ENCODE peak calls at places on chromosome 6, in ten cellular contexts. H, I, G, Z, C, F, T, N, R and J are unnamed samples.

GRCh38 chr6:107547061-107547840 is 57.3 kb downstream of the SOBP start:
- DNase-seq in H (no peak), I (no peak), G (no peak), Z (no peak), C (no peak), F (no peak), T (no peak), N (no peak), R (no peak), J (no peak)

GRCh38 chr6:33123732-33124524 is 48.1 kb downstream of the HLA-DPB1 start:
- DNase-seq in H (no peak), I (no peak), G (peak), Z (peak), C (peak), F (no peak), T (peak), N (no peak), R (no peak), J (peak)

GRCh38 chr6:5081955-5082354 is 3.2 kb upstream of the PPP1R3G start:
- DNase-seq in H (no peak), I (no peak), G (no peak), Z (no peak), C (no peak), F (no peak), T (no peak), N (no peak), R (no peak), J (no peak)

GRCh38 chr6:40340957-40341356 is 246.2 kb downstream of the LRFN2 start:
- DNase-seq in H (no peak), I (no peak), G (no peak), Z (no peak), C (peak), F (no peak), T (no peak), N (no peak), R (no peak), J (no peak)

GRCh38 chr6:44084231-44085014 is 42.8 kb downstream of the MRPL14 start:
- DNase-seq in H (no peak), I (no peak), G (peak), Z (no peak), C (no peak), F (no peak), T (no peak), N (peak), R (no peak), J (no peak)

GRCh38 chr6:11366183-11366933 is 133.9 kb upstream of the NEDD9 start:
- DNase-seq in H (no peak), I (no peak), G (no peak), Z (no peak), C (peak), F (no peak), T (no peak), N (no peak), R (no peak), J (no peak)

GRCh38 chr6:169824021-169824420 is 72.6 kb downstream of the ERMARD start:
- DNase-seq in H (no peak), I (no peak), G (no peak), Z (no peak), C (peak), F (no peak), T (no peak), N (peak), R (no peak), J (no peak)

GRCh38 chr6:81939774-81940165 is 187.3 kb upstream of the TENT5A start:
- DNase-seq in H (no peak), I (no peak), G (no peak), Z (no peak), C (no peak), F (no peak), T (no peak), N (no peak), R (no peak), J (no peak)

GRCh38 chr6:23414204-23414501 is 711.9 kb upstream of the NRSN1 start:
- DNase-seq in H (no peak), I (no peak), G (peak), Z (no peak), C (no peak), F (peak), T (no peak), N (no peak), R (no peak), J (peak)

GRCh38 chr6:4687989-4688947 is 87.9 kb upstream of the CDYL start:
- DNase-seq in H (no peak), I (no peak), G (peak), Z (no peak), C (no peak), F (no peak), T (no peak), N (no peak), R (no peak), J (no peak)

GRCh38 chr6:154229796-154230195 is 126.8 kb downstream of the IPCEF1 start:
- DNase-seq in H (no peak), I (no peak), G (no peak), Z (no peak), C (no peak), F (no peak), T (no peak), N (no peak), R (no peak), J (no peak)

GRCh38 chr6:71473908-71474307 is 185.3 kb downstream of the OGFRL1 start:
- DNase-seq in H (no peak), I (no peak), G (peak), Z (no peak), C (no peak), F (peak), T (no peak), N (no peak), R (peak), J (no peak)

GRCh38 chr6:104642871-104643270 is 216.8 kb downstream of the HACE1 start:
- DNase-seq in H (no peak), I (no peak), G (no peak), Z (no peak), C (no peak), F (no peak), T (no peak), N (no peak), R (no peak), J (no peak)

GRCh38 chr6:107585815-107586435 is 96.0 kb downstream of the SOBP start:
- DNase-seq in H (no peak), I (no peak), G (no peak), Z (no peak), C (no peak), F (no peak), T (no peak), N (no peak), R (no peak), J (no peak)

GRCh38 chr6:7562769-7563168 is 21.3 kb downstream of the DSP start:
- DNase-seq in H (no peak), I (no peak), G (no peak), Z (no peak), C (no peak), F (no peak), T (no peak), N (no peak), R (no peak), J (no peak)

GRCh38 chr6:9732056-9732455 is 682.8 kb downstream of the TFAP2A start:
- DNase-seq in H (no peak), I (no peak), G (no peak), Z (no peak), C (no peak), F (no peak), T (no peak), N (no peak), R (no peak), J (no peak)

GRCh38 chr6:3405679-3406078 is 51.2 kb downstream of the SLC22A23 start:
- DNase-seq in H (no peak), I (no peak), G (peak), Z (no peak), C (no peak), F (no peak), T (no peak), N (no peak), R (no peak), J (no peak)

GRCh38 chr6:133631421-133631820 is 257.5 kb upstream of the TCF21 start:
- DNase-seq in H (no peak), I (no peak), G (peak), Z (no peak), C (no peak), F (no peak), T (no peak), N (no peak), R (no peak), J (no peak)

GRCh38 chr6:148898360-148899005 is 151.7 kb downstream of the UST start:
- DNase-seq in H (no peak), I (no peak), G (peak), Z (no peak), C (no peak), F (no peak), T (no peak), N (no peak), R (no peak), J (no peak)

GRCh38 chr6:129889580-129889979 is 28.5 kb upstream of the TMEM244 start:
- DNase-seq in H (no peak), I (no peak), G (peak), Z (no peak), C (no peak), F (peak), T (no peak), N (no peak), R (no peak), J (no peak)

GRCh38 chr6:113755449-113756289 is 101.5 kb upstream of the MARCKS start:
- DNase-seq in H (no peak), I (no peak), G (no peak), Z (peak), C (no peak), F (no peak), T (no peak), N (no peak), R (no peak), J (no peak)

GRCh38 chr6:133241088-133241900 is at the start of gene EYA4:
- DNase-seq in H (no peak), I (peak), G (peak), Z (no peak), C (peak), F (no peak), T (no peak), N (peak), R (peak), J (no peak)

GRCh38 chr6:25899123-25899522 is 25.1 kb upstream of the SLC17A3 start:
- DNase-seq in H (no peak), I (no peak), G (no peak), Z (no peak), C (no peak), F (no peak), T (no peak), N (no peak), R (no peak), J (no peak)

GRCh38 chr6:118649918-118650499 is 1.4 kb downstream of the CEP85L start:
- DNase-seq in H (no peak), I (no peak), G (no peak), Z (no peak), C (no peak), F (no peak), T (no peak), N (no peak), R (no peak), J (no peak)

GRCh38 chr6:118650500-118651281 is 700 bp downstream of the CEP85L start:
- DNase-seq in H (peak), I (peak), G (peak), Z (peak), C (peak), F (no peak), T (peak), N (peak), R (peak), J (no peak)

GRCh38 chr6:118651282-118652050 is at the start of gene CEP85L:
- DNase-seq in H (peak), I (peak), G (peak), Z (peak), C (peak), F (peak), T (peak), N (peak), R (peak), J (peak)

GRCh38 chr6:118648866-118649554 is 2.4 kb downstream of the CEP85L start:
- DNase-seq in H (no peak), I (no peak), G (peak), Z (no peak), C (no peak), F (no peak), T (no peak), N (no peak), R (no peak), J (no peak)

DNA sequence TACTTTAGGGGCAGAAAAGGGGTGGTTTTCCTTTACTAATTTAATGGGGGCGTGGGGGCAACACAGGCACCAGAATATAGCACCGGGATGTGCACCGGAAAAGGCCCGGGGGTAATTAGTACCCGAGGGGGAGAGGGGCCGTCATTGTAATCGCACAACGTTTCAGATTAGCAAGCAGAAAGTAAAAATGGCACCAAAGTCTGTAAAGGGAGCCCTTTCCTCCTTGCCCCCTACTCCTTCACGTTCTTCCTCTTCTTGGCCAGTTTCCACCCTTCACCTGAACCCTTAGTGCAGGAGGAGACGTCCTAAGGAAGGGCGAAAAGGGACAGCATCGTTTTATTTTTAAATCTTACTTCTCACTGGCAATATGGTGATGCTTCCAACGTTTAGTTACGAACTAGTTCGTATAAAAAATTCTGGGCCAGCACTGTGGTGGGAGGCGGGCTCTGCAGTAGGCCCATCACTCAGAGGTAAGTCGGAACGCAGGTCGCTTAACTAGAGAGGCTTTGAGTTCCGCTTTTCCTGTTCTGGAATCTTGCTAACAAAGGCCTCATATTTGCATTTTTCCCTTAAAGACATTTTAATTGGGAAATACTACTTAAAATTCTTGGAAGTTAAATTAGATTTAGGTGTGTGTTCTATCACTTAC is 784 bp upstream of the CEP85L start:
- DNase-seq in H (no peak), I (no peak), G (no peak), Z (peak), C (peak), F (no peak), T (no peak), N (no peak), R (no peak), J (no peak)
- H3K4me3 ChIP-seq in H (peak), I (peak), G (peak), Z (peak), C (peak), F (peak), T (peak), N (peak), R (peak), J (peak)

GRCh38 chr6:151307501-151307900 is 67.7 kb downstream of the AKAP12 start:
- DNase-seq in H (no peak), I (no peak), G (peak), Z (no peak), C (no peak), F (no peak), T (no peak), N (no peak), R (no peak), J (no peak)
- H3K4me3 ChIP-seq in H (no peak), I (no peak), G (no peak), Z (no peak), C (no peak), F (no peak), T (no peak), N (no peak), R (no peak), J (no peak)

GRCh38 chr6:95741001-95741400 is 163.7 kb downstream of the MANEA start:
- DNase-seq in H (no peak), I (no peak), G (no peak), Z (no peak), C (peak), F (no peak), T (no peak), N (no peak), R (no peak), J (no peak)
- H3K4me3 ChIP-seq in H (no peak), I (no peak), G (no peak), Z (no peak), C (no peak), F (no peak), T (no peak), N (no peak), R (no peak), J (no peak)

DNA sequence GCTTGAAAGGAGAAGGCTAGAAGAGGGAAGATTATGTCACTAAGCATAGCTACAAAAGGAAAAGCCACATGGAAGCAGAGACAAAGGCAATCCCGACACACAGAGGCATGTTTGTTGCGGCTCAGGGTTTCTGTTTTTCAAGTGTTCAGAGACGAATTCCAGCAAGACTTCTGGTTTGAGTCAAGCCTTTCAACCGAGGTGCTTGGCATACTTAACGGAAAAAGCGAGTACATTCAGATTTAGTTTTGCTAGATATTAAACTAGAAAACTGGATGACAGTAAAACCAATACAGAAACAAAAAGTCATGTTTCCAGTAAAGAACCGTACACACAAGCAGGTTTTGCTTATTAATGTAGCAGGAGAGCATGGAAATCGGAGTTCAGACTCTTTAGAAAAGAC is 27.2 kb downstream of the MCUR1 start:
- DNase-seq in H (no peak), I (no peak), G (peak), Z (no peak), C (no peak), F (peak), T (no peak), N (no peak), R (no peak), J (no peak)
- H3K4me3 ChIP-seq in H (no peak), I (no peak), G (no peak), Z (no peak), C (no peak), F (peak), T (no peak), N (no peak), R (no peak), J (no peak)

GRCh38 chr6:139256087-139256486 is 35.7 kb downstream of the TXLNB start:
- DNase-seq in H (no peak), I (no peak), G (no peak), Z (no peak), C (no peak), F (peak), T (no peak), N (no peak), R (no peak), J (no peak)

GRCh38 chr6:139253656-139254055 is 38.1 kb downstream of the TXLNB start:
- DNase-seq in H (no peak), I (no peak), G (no peak), Z (no peak), C (no peak), F (no peak), T (no peak), N (no peak), R (no peak), J (no peak)

GRCh38 chr6:139252018-139252390 is 39.8 kb downstream of the TXLNB start:
- DNase-seq in H (no peak), I (no peak), G (no peak), Z (no peak), C (no peak), F (no peak), T (no peak), N (no peak), R (no peak), J (no peak)

GRCh38 chr6:139251377-139252017 is 40.3 kb downstream of the TXLNB start:
- DNase-seq in H (no peak), I (no peak), G (peak), Z (no peak), C (no peak), F (no peak), T (no peak), N (no peak), R (no peak), J (no peak)

GRCh38 chr6:139254196-139254595 is 37.6 kb downstream of the TXLNB start:
- DNase-seq in H (no peak), I (no peak), G (no peak), Z (no peak), C (no peak), F (no peak), T (no peak), N (no peak), R (no peak), J (no peak)
- H3K4me3 ChIP-seq in H (no peak), I (no peak), G (no peak), Z (no peak), C (no peak), F (no peak), T (no peak), N (no peak), R (no peak), J (no peak)